ENCODE peak calls at places on chromosomes 13 and 19, in five cellular contexts. V is astrocyte of the cerebellum; P is GM23338; C is H7; F is stimulated activated CD8-positive, alpha-beta memory T cell treated with anti-CD3 and anti-CD28 coated beads, Interleukin-4, amount 100 ng/mL, for 1 hour. K is an unnamed sample.

GRCh38 chr19:49507803-49508494 is 4.5 kb upstream of the FCGRT start:
- DNase-seq in F (no peak), C (peak; percentile 11), V (no peak), P (no peak), K (no peak)

GRCh38 chr19:48793271-48793670 is 17.6 kb downstream of the BCAT2 start:
- DNase-seq in P (no peak), V (no peak), F (no peak), C (no peak), K (no peak)

GRCh38 chr13:106496072-106496997 is 39.1 kb downstream of the EFNB2 start:
- DNase-seq in C (no peak), P (no peak), F (no peak), V (no peak), K (no peak)

GRCh38 chr13:65347420-65348030 is 1882.6 kb downstream of the PCDH9 start:
- DNase-seq in P (no peak), F (no peak), C (no peak), V (no peak), K (no peak)

GRCh38 chr13:40517486-40518311 is 148.7 kb downstream of the FOXO1 start:
- DNase-seq in F (no peak), C (no peak), V (no peak), P (no peak), K (no peak)

GRCh38 chr13:112247471-112248405 is 128.4 kb upstream of the SPACA7 start:
- DNase-seq in V (no peak), F (no peak), P (no peak), C (peak; percentile 72), K (no peak)

GRCh38 chr19:39506944-39507714 is 7.8 kb upstream of the SELENOV start:
- DNase-seq in P (peak; percentile 90), F (no peak), V (no peak), C (peak; percentile 97), K (peak; percentile 57)

GRCh38 chr13:21060827-21061076 is 634 bp downstream of the LATS2 start:
- DNase-seq in P (peak; percentile 59), C (no peak), V (no peak), F (no peak), K (no peak)

GRCh38 chr19:40685016-40685526 is 5.4 kb downstream of the NUMBL start:
- DNase-seq in C (no peak), F (no peak), V (no peak), P (no peak), K (no peak)

GRCh38 chr19:9126900-9127405 is at the start of gene OR7G3:
- DNase-seq in F (no peak), P (no peak), C (no peak), V (no peak), K (no peak)

GRCh38 chr13:112877976-112878955 is 90.7 kb upstream of the MCF2L start:
- DNase-seq in C (no peak), V (no peak), F (no peak), P (no peak), K (no peak)

GRCh38 chr19:30682576-30683536 is 310.7 kb downstream of the ZNF536 start:
- DNase-seq in C (peak; percentile 92), P (peak; percentile 82), V (peak; percentile 75), F (no peak), K (no peak)

GRCh38 chr19:3005345-3005744 is 23.7 kb downstream of the TLE2 start:
- DNase-seq in C (no peak), V (no peak), P (no peak), F (no peak), K (no peak)

GRCh38 chr19:16141043-16141442 is 2.4 kb upstream of the HSH2D start:
- DNase-seq in P (no peak), F (no peak), V (no peak), C (no peak), K (no peak)

GRCh38 chr13:28448959-28449358 is 46.0 kb downstream of the FLT1 start:
- DNase-seq in P (no peak), V (no peak), F (no peak), C (no peak), K (no peak)

GRCh38 chr13:69109891-69110525 is 997.6 kb upstream of the ATXN8OS start:
- DNase-seq in C (no peak), P (peak; percentile 64), V (no peak), F (no peak), K (no peak)

GRCh38 chr19:8397291-8397690 is 7.1 kb downstream of the RAB11B start:
- DNase-seq in P (no peak), V (no peak), C (peak; percentile 41), F (no peak), K (no peak)

GRCh38 chr19:3184847-3185481 is 766 bp upstream of the NCLN start:
- DNase-seq in V (peak; percentile 46), P (peak; percentile 82), F (no peak), C (peak; percentile 73), K (no peak)

GRCh38 chr13:32212420-32212819 is 102.7 kb downstream of the ZAR1L start:
- DNase-seq in P (no peak), V (peak; percentile 47), F (no peak), C (no peak), K (no peak)

GRCh38 chr19:35177377-35178274 is 23.1 kb downstream of the FXYD5 start:
- DNase-seq in C (no peak), F (no peak), V (no peak), P (no peak), K (no peak)

GRCh38 chr19:53812335-53812734 is 11.8 kb downstream of the NLRP12 start:
- DNase-seq in P (peak; percentile 70), C (peak; percentile 67), V (no peak), F (no peak), K (peak; percentile 3)

GRCh38 chr19:40613669-40614594 is 12.8 kb downstream of the LTBP4 start:
- DNase-seq in F (peak; percentile 57), V (no peak), C (peak; percentile 97), P (peak; percentile 94), K (peak; percentile 92)

GRCh38 chr19:35164418-35164817 is 9.9 kb downstream of the FXYD5 start:
- DNase-seq in F (no peak), V (no peak), P (no peak), C (no peak), K (peak; percentile 78)